ENCODE peak calls at places on chromosomes 16 and 17, in eight cellular contexts. K is NCI-H2029; C is RCC 7860; I is NB4; Z is activated T-cell treated with anti-CD3 and anti-CD28 coated beads for 1 hour; O is AG10803; P is effector CD4-positive, alpha-beta T cell; M is breast epithelium. J is an unnamed sample.

GRCh38 chr17:43966276-43966675 is 12.5 kb upstream of the PYY start:
- DNase-seq in M (no peak), O (no peak), P (no peak), C (peak; percentile 38), Z (no peak), I (no peak), K (no peak), J (no peak)

GRCh38 chr16:6019490-6019991 is 921.9 kb upstream of the EEF2KMT start:
- DNase-seq in I (no peak), Z (no peak), O (no peak), P (no peak), M (no peak), K (no peak), C (no peak), J (no peak)

GRCh38 chr16:80592273-80592672 is 51.5 kb downstream of the DYNLRB2 start:
- DNase-seq in I (no peak), K (no peak), O (no peak), C (no peak), M (no peak), P (no peak), Z (no peak), J (no peak)

GRCh38 chr16:3946604-3947180 is 66.2 kb upstream of the CREBBP start:
- DNase-seq in C (no peak), P (no peak), M (no peak), K (no peak), I (no peak), O (no peak), Z (no peak), J (peak; percentile 81)

GRCh38 chr17:4074831-4075495 is 67.9 kb downstream of the ZZEF1 start:
- DNase-seq in M (no peak), Z (no peak), C (peak; percentile 60), O (peak; percentile 36), I (peak; percentile 60), K (peak; percentile 19), P (no peak), J (peak; percentile 1)

GRCh38 chr16:16014329-16015224 is 65.2 kb downstream of the ABCC1 start:
- DNase-seq in Z (no peak), I (no peak), C (no peak), K (peak; percentile 16), O (peak; percentile 57), P (no peak), M (peak; percentile 39), J (no peak)

GRCh38 chr16:57007530-57007929 is 18.2 kb downstream of the NLRC5 start:
- DNase-seq in P (no peak), I (no peak), M (no peak), O (no peak), C (no peak), Z (no peak), K (no peak), J (no peak)

GRCh38 chr16:12017583-12017982 is 41.0 kb downstream of the SNX29 start:
- DNase-seq in Z (no peak), I (no peak), M (no peak), K (no peak), O (peak; percentile 87), P (no peak), C (no peak), J (no peak)

GRCh38 chr16:57313509-57313908 is 29.0 kb upstream of the PLLP start:
- DNase-seq in P (no peak), C (no peak), Z (no peak), M (no peak), I (no peak), K (no peak), O (no peak), J (no peak)

GRCh38 chr17:58232707-58233156 is 5.7 kb upstream of the LPO start:
- DNase-seq in K (no peak), P (no peak), O (peak; percentile 68), I (peak; percentile 96), M (no peak), Z (no peak), C (peak; percentile 98), J (no peak)

GRCh38 chr16:3550851-3551847 is 26.1 kb downstream of the NLRC3 start:
- DNase-seq in I (no peak), O (no peak), P (no peak), C (no peak), K (no peak), Z (no peak), M (no peak), J (no peak)

GRCh38 chr17:17044846-17045561 is 2.7 kb downstream of the MPRIP start:
- DNase-seq in C (peak; percentile 25), P (no peak), M (no peak), O (peak; percentile 73), K (peak; percentile 23), Z (no peak), I (peak; percentile 92), J (no peak)

GRCh38 chr16:88108762-88109161 is 157.5 kb downstream of the BANP start:
- DNase-seq in P (no peak), Z (no peak), M (no peak), K (no peak), C (no peak), O (no peak), I (no peak), J (no peak)

GRCh38 chr16:86457621-86458456 is 52.5 kb upstream of the FOXF1 start:
- DNase-seq in M (no peak), I (no peak), Z (no peak), C (no peak), O (peak; percentile 85), K (no peak), P (no peak), J (no peak)

GRCh38 chr16:70696952-70697600 is 11.2 kb upstream of the MTSS2 start:
- DNase-seq in O (no peak), C (no peak), Z (no peak), K (no peak), I (peak; percentile 97), P (no peak), M (peak; percentile 90), J (no peak)

GRCh38 chr16:68309798-68310197 is 948 bp downstream of the SLC7A6OS start:
- DNase-seq in Z (no peak), O (no peak), I (peak; percentile 37), K (no peak), C (no peak), M (no peak), P (no peak), J (no peak)

GRCh38 chr16:49495151-49495566 is 121.6 kb downstream of the C16orf78 start:
- DNase-seq in Z (no peak), P (no peak), K (no peak), I (no peak), O (no peak), C (no peak), M (no peak), J (no peak)

GRCh38 chr17:10089221-10089799 is 109.1 kb downstream of the GAS7 start:
- DNase-seq in C (no peak), K (no peak), M (no peak), O (no peak), I (no peak), P (no peak), Z (no peak), J (no peak)

GRCh38 chr17:82959242-82959930 is 119.6 kb upstream of the ZNF750 start:
- DNase-seq in M (no peak), K (no peak), C (no peak), I (no peak), P (no peak), O (no peak), Z (no peak), J (no peak)

GRCh38 chr17:44522883-44523671 is 19.9 kb upstream of the GPATCH8 start:
- DNase-seq in Z (peak; percentile 31), M (no peak), O (peak; percentile 69), I (peak; percentile 74), K (peak; percentile 18), P (peak; percentile 7), C (no peak), J (no peak)

GRCh38 chr17:83115832-83116231 is 36.4 kb downstream of the METRNL start:
- DNase-seq in K (no peak), C (no peak), P (no peak), I (no peak), Z (no peak), O (no peak), M (no peak), J (no peak)

GRCh38 chr17:77455111-77455877 is 314.5 kb downstream of the SEC14L1 start:
- DNase-seq in M (peak; percentile 86), K (no peak), Z (no peak), P (no peak), C (no peak), O (peak; percentile 47), I (no peak), J (no peak)

GRCh38 chr17:44197980-44198720 is 1.5 kb downstream of the ATXN7L3 start:
- DNase-seq in I (peak; percentile 87), Z (no peak), M (no peak), K (no peak), O (peak; percentile 76), P (peak; percentile 19), C (peak; percentile 15), J (no peak)

GRCh38 chr16:15452456-15452855 is 18.1 kb downstream of the BMERB1 start:
- DNase-seq in Z (no peak), M (no peak), P (no peak), I (no peak), O (no peak), K (no peak), C (no peak), J (no peak)

GRCh38 chr16:47110939-47111338 is 32.8 kb downstream of the NETO2 start:
- DNase-seq in M (no peak), O (no peak), C (no peak), K (no peak), P (no peak), I (peak; percentile 19), Z (no peak), J (no peak)

GRCh38 chr16:81005644-81006471 is 827 bp downstream of the CMC2 start:
- DNase-seq in C (no peak), Z (no peak), O (no peak), M (peak; percentile 61), K (no peak), I (peak; percentile 45), P (no peak), J (no peak)

GRCh38 chr17:58756246-58757161 is 850 bp downstream of the PPM1E start:
- DNase-seq in I (peak; percentile 39), Z (no peak), P (no peak), O (no peak), C (no peak), K (no peak), M (no peak), J (no peak)

GRCh38 chr17:1509255-1509943 is 7.0 kb downstream of the INPP5K start:
- DNase-seq in O (no peak), M (no peak), C (no peak), K (no peak), I (no peak), Z (no peak), P (no peak), J (no peak)

GRCh38 chr17:71777048-71777638 is 343.7 kb upstream of the SOX9 start:
- DNase-seq in C (no peak), K (no peak), O (peak; percentile 12), I (no peak), M (no peak), Z (no peak), P (no peak), J (no peak)

GRCh38 chr17:15513859-15514446 is 46.5 kb upstream of the CDRT4 start:
- DNase-seq in I (no peak), C (no peak), M (no peak), P (no peak), Z (no peak), K (no peak), O (no peak), J (no peak)

GRCh38 chr17:77602883-77603640 is 355.4 kb upstream of the TNRC6C start:
- DNase-seq in I (no peak), P (no peak), Z (no peak), C (no peak), O (no peak), K (no peak), M (no peak), J (no peak)

GRCh38 chr17:51029568-51030463 is 90.9 kb downstream of the SPAG9 start:
- DNase-seq in I (peak; percentile 10), K (no peak), C (no peak), P (no peak), O (peak; percentile 44), M (no peak), Z (no peak), J (no peak)

GRCh38 chr17:27457731-27458523 is 1.7 kb downstream of the KSR1 start:
- DNase-seq in K (no peak), C (no peak), Z (no peak), O (peak; percentile 50), I (peak; percentile 33), M (no peak), P (no peak), J (no peak)

GRCh38 chr16:69311533-69312388 is 611 bp downstream of the VPS4A start:
- DNase-seq in Z (peak; percentile 23), O (peak; percentile 28), C (peak; percentile 12), P (peak; percentile 19), K (no peak), I (peak; percentile 66), M (peak; percentile 24), J (no peak)

J was measured in SK-N-MC.